ENCODE peak calls at places on chromosome 19, in five cellular contexts. One of them, this sample, is unnamed.

GRCh38 chr19:49838816-49839588 is 12.0 kb upstream of the PTOV1 start:
- DNase-seq in activated T-cell treated with anti-CD3 and anti-CD28 coated beads, Interleukin-2, amount 50 U/mL, for 72 hours: no peak
- DNase-seq in IMR-90: no peak
- DNase-seq in activated CD8-positive, alpha-beta T cell treated with anti-CD3 and anti-CD28 coated beads for 36 hours: no peak
- DNase-seq in effector CD4-positive, alpha-beta T cell: no peak
- DNase-seq in this sample: no peak

GRCh38 chr19:51887522-51888498 is at the start of gene ZNF577:
- DNase-seq in IMR-90: peak
- DNase-seq in activated T-cell treated with anti-CD3 and anti-CD28 coated beads, Interleukin-2, amount 50 U/mL, for 72 hours: peak
- DNase-seq in activated CD8-positive, alpha-beta T cell treated with anti-CD3 and anti-CD28 coated beads for 36 hours: peak
- DNase-seq in effector CD4-positive, alpha-beta T cell: peak
- DNase-seq in this sample: peak

GRCh38 chr19:15112385-15112784 is 5.2 kb downstream of the SYDE1 start:
- DNase-seq in activated CD8-positive, alpha-beta T cell treated with anti-CD3 and anti-CD28 coated beads for 36 hours: no peak
- DNase-seq in effector CD4-positive, alpha-beta T cell: no peak
- DNase-seq in IMR-90: no peak
- DNase-seq in activated T-cell treated with anti-CD3 and anti-CD28 coated beads, Interleukin-2, amount 50 U/mL, for 72 hours: no peak
- DNase-seq in this sample: no peak

GRCh38 chr19:57816652-57817051 is 1.9 kb upstream of the ZNF552 start:
- DNase-seq in activated T-cell treated with anti-CD3 and anti-CD28 coated beads, Interleukin-2, amount 50 U/mL, for 72 hours: no peak
- DNase-seq in IMR-90: no peak
- DNase-seq in effector CD4-positive, alpha-beta T cell: no peak
- DNase-seq in activated CD8-positive, alpha-beta T cell treated with anti-CD3 and anti-CD28 coated beads for 36 hours: peak
- DNase-seq in this sample: no peak

GRCh38 chr19:47315125-47315821 is 5.6 kb downstream of the C5AR1 start:
- DNase-seq in IMR-90: peak
- DNase-seq in effector CD4-positive, alpha-beta T cell: no peak
- DNase-seq in activated CD8-positive, alpha-beta T cell treated with anti-CD3 and anti-CD28 coated beads for 36 hours: peak
- DNase-seq in activated T-cell treated with anti-CD3 and anti-CD28 coated beads, Interleukin-2, amount 50 U/mL, for 72 hours: peak
- DNase-seq in this sample: peak

GRCh38 chr19:54462072-54462712 is 1.4 kb downstream of the LENG9 start:
- DNase-seq in activated T-cell treated with anti-CD3 and anti-CD28 coated beads, Interleukin-2, amount 50 U/mL, for 72 hours: no peak
- DNase-seq in effector CD4-positive, alpha-beta T cell: no peak
- DNase-seq in activated CD8-positive, alpha-beta T cell treated with anti-CD3 and anti-CD28 coated beads for 36 hours: no peak
- DNase-seq in IMR-90: no peak
- DNase-seq in this sample: no peak

GRCh38 chr19:48450441-48450840 is 4.7 kb downstream of the GRWD1 start:
- DNase-seq in IMR-90: no peak
- DNase-seq in effector CD4-positive, alpha-beta T cell: no peak
- DNase-seq in activated CD8-positive, alpha-beta T cell treated with anti-CD3 and anti-CD28 coated beads for 36 hours: no peak
- DNase-seq in activated T-cell treated with anti-CD3 and anti-CD28 coated beads, Interleukin-2, amount 50 U/mL, for 72 hours: no peak
- DNase-seq in this sample: no peak

GRCh38 chr19:53659292-53659691 is 27.5 kb downstream of the DPRX start:
- DNase-seq in activated T-cell treated with anti-CD3 and anti-CD28 coated beads, Interleukin-2, amount 50 U/mL, for 72 hours: peak
- DNase-seq in effector CD4-positive, alpha-beta T cell: no peak
- DNase-seq in activated CD8-positive, alpha-beta T cell treated with anti-CD3 and anti-CD28 coated beads for 36 hours: peak
- DNase-seq in IMR-90: no peak
- DNase-seq in this sample: no peak

GRCh38 chr19:9535934-9536333 is 2.5 kb downstream of the ZNF426 start:
- DNase-seq in effector CD4-positive, alpha-beta T cell: no peak
- DNase-seq in activated CD8-positive, alpha-beta T cell treated with anti-CD3 and anti-CD28 coated beads for 36 hours: no peak
- DNase-seq in activated T-cell treated with anti-CD3 and anti-CD28 coated beads, Interleukin-2, amount 50 U/mL, for 72 hours: no peak
- DNase-seq in IMR-90: no peak
- DNase-seq in this sample: no peak

GRCh38 chr19:1069009-1069779 is 2.2 kb downstream of the ARHGAP45 start:
- DNase-seq in IMR-90: no peak
- DNase-seq in activated T-cell treated with anti-CD3 and anti-CD28 coated beads, Interleukin-2, amount 50 U/mL, for 72 hours: peak
- DNase-seq in activated CD8-positive, alpha-beta T cell treated with anti-CD3 and anti-CD28 coated beads for 36 hours: peak
- DNase-seq in effector CD4-positive, alpha-beta T cell: peak
- DNase-seq in this sample: peak

GRCh38 chr19:40549007-40549708 is 27.5 kb upstream of the SHKBP1 start:
- DNase-seq in activated CD8-positive, alpha-beta T cell treated with anti-CD3 and anti-CD28 coated beads for 36 hours: peak
- DNase-seq in effector CD4-positive, alpha-beta T cell: peak
- DNase-seq in activated T-cell treated with anti-CD3 and anti-CD28 coated beads, Interleukin-2, amount 50 U/mL, for 72 hours: peak
- DNase-seq in IMR-90: peak
- DNase-seq in this sample: peak

GRCh38 chr19:55452381-55453325 is 8.8 kb downstream of the ISOC2 start:
- DNase-seq in activated T-cell treated with anti-CD3 and anti-CD28 coated beads, Interleukin-2, amount 50 U/mL, for 72 hours: peak
- DNase-seq in IMR-90: peak
- DNase-seq in activated CD8-positive, alpha-beta T cell treated with anti-CD3 and anti-CD28 coated beads for 36 hours: peak
- DNase-seq in effector CD4-positive, alpha-beta T cell: no peak
- DNase-seq in this sample: peak

GRCh38 chr19:41350735-41351338 is 2.9 kb downstream of the TGFB1 start:
- DNase-seq in activated CD8-positive, alpha-beta T cell treated with anti-CD3 and anti-CD28 coated beads for 36 hours: no peak
- DNase-seq in effector CD4-positive, alpha-beta T cell: no peak
- DNase-seq in activated T-cell treated with anti-CD3 and anti-CD28 coated beads, Interleukin-2, amount 50 U/mL, for 72 hours: no peak
- DNase-seq in IMR-90: peak
- DNase-seq in this sample: no peak

GRCh38 chr19:44879309-44880065 is 11.6 kb upstream of the TOMM40 start:
- DNase-seq in activated T-cell treated with anti-CD3 and anti-CD28 coated beads, Interleukin-2, amount 50 U/mL, for 72 hours: no peak
- DNase-seq in activated CD8-positive, alpha-beta T cell treated with anti-CD3 and anti-CD28 coated beads for 36 hours: no peak
- DNase-seq in effector CD4-positive, alpha-beta T cell: no peak
- DNase-seq in IMR-90: no peak
- DNase-seq in this sample: no peak

GRCh38 chr19:14428882-14429416 is 4.2 kb upstream of the PKN1 start:
- DNase-seq in IMR-90: no peak
- DNase-seq in activated CD8-positive, alpha-beta T cell treated with anti-CD3 and anti-CD28 coated beads for 36 hours: no peak
- DNase-seq in activated T-cell treated with anti-CD3 and anti-CD28 coated beads, Interleukin-2, amount 50 U/mL, for 72 hours: no peak
- DNase-seq in effector CD4-positive, alpha-beta T cell: no peak
- DNase-seq in this sample: no peak

This sample was measured in stimulated activated naive CD8-positive, alpha-beta T cell treated with anti-CD3 and anti-CD28 coated beads, Interleukin-15, Interleukin-2, amounts not matched to agents 100 U/mL and 50 U/mL, for 24 hours.